ENCODE peak calls at places on chromosomes 1 and 21, in nine cellular contexts. One of them, this sample, is unnamed.

GRCh38 chr1:11374079-11374747 is 101.2 kb downstream of the UBIAD1 start:
- DNase-seq in NCI-H1436 treated with DMSO at 0.1 percent for 48 hours: no peak
- DNase-seq in stimulated activated CD8-positive, alpha-beta memory T cell treated with anti-CD3 and anti-CD28 coated beads, Interleukin-2, amount 100 ng/mL, for 48 hours: no peak
- DNase-seq in NCI-H1092: no peak
- DNase-seq in hepatocyte: no peak
- DNase-seq in NCI-H748 treated with DMSO at 0.1 percent for 48 hours: no peak
- DNase-seq in CD4-positive, CD25-positive, alpha-beta regulatory T cell: no peak
- DNase-seq in mucosa of gallbladder: no peak
- DNase-seq in HEK293T: no peak
- DNase-seq in this sample: no peak

GRCh38 chr1:153546796-153547559 is 1.4 kb upstream of the S100A4 start:
- DNase-seq in NCI-H1092: no peak
- DNase-seq in mucosa of gallbladder: no peak
- DNase-seq in NCI-H1436 treated with DMSO at 0.1 percent for 48 hours: no peak
- DNase-seq in HEK293T: no peak
- DNase-seq in hepatocyte: no peak
- DNase-seq in CD4-positive, CD25-positive, alpha-beta regulatory T cell: no peak
- DNase-seq in stimulated activated CD8-positive, alpha-beta memory T cell treated with anti-CD3 and anti-CD28 coated beads, Interleukin-2, amount 100 ng/mL, for 48 hours: no peak
- DNase-seq in NCI-H748 treated with DMSO at 0.1 percent for 48 hours: no peak
- DNase-seq in this sample: no peak

GRCh38 chr1:226041419-226041818 is 21.1 kb upstream of the H3-3A start:
- DNase-seq in HEK293T: no peak
- DNase-seq in hepatocyte: no peak
- DNase-seq in mucosa of gallbladder: no peak
- DNase-seq in NCI-H748 treated with DMSO at 0.1 percent for 48 hours: no peak
- DNase-seq in NCI-H1436 treated with DMSO at 0.1 percent for 48 hours: no peak
- DNase-seq in stimulated activated CD8-positive, alpha-beta memory T cell treated with anti-CD3 and anti-CD28 coated beads, Interleukin-2, amount 100 ng/mL, for 48 hours: no peak
- DNase-seq in CD4-positive, CD25-positive, alpha-beta regulatory T cell: no peak
- DNase-seq in NCI-H1092: no peak
- DNase-seq in this sample: no peak

GRCh38 chr1:92961896-92962752 is 862 bp upstream of the DIPK1A start:
- DNase-seq in CD4-positive, CD25-positive, alpha-beta regulatory T cell: peak; percentile 73
- DNase-seq in NCI-H1436 treated with DMSO at 0.1 percent for 48 hours: no peak
- DNase-seq in NCI-H748 treated with DMSO at 0.1 percent for 48 hours: peak; percentile 11
- DNase-seq in stimulated activated CD8-positive, alpha-beta memory T cell treated with anti-CD3 and anti-CD28 coated beads, Interleukin-2, amount 100 ng/mL, for 48 hours: no peak
- DNase-seq in HEK293T: peak; percentile 44
- DNase-seq in NCI-H1092: peak; percentile 31
- DNase-seq in hepatocyte: peak; percentile 43
- DNase-seq in mucosa of gallbladder: peak; percentile 18
- DNase-seq in this sample: peak; percentile 73

GRCh38 chr21:33552093-33552998 is 9.5 kb downstream of the SON start:
- DNase-seq in hepatocyte: no peak
- DNase-seq in CD4-positive, CD25-positive, alpha-beta regulatory T cell: no peak
- DNase-seq in NCI-H748 treated with DMSO at 0.1 percent for 48 hours: no peak
- DNase-seq in HEK293T: no peak
- DNase-seq in NCI-H1436 treated with DMSO at 0.1 percent for 48 hours: no peak
- DNase-seq in NCI-H1092: no peak
- DNase-seq in mucosa of gallbladder: no peak
- DNase-seq in stimulated activated CD8-positive, alpha-beta memory T cell treated with anti-CD3 and anti-CD28 coated beads, Interleukin-2, amount 100 ng/mL, for 48 hours: no peak
- DNase-seq in this sample: no peak

GRCh38 chr1:234597894-234598293 is 12.1 kb downstream of the IRF2BP2 start:
- DNase-seq in stimulated activated CD8-positive, alpha-beta memory T cell treated with anti-CD3 and anti-CD28 coated beads, Interleukin-2, amount 100 ng/mL, for 48 hours: no peak
- DNase-seq in NCI-H1436 treated with DMSO at 0.1 percent for 48 hours: no peak
- DNase-seq in mucosa of gallbladder: peak; percentile 56
- DNase-seq in hepatocyte: peak; percentile 52
- DNase-seq in NCI-H1092: peak; percentile 42
- DNase-seq in CD4-positive, CD25-positive, alpha-beta regulatory T cell: peak; percentile 46
- DNase-seq in HEK293T: no peak
- DNase-seq in NCI-H748 treated with DMSO at 0.1 percent for 48 hours: no peak
- DNase-seq in this sample: no peak

GRCh38 chr1:243273945-243274344 is 18.1 kb downstream of the SDCCAG8 start:
- DNase-seq in HEK293T: no peak
- DNase-seq in hepatocyte: no peak
- DNase-seq in stimulated activated CD8-positive, alpha-beta memory T cell treated with anti-CD3 and anti-CD28 coated beads, Interleukin-2, amount 100 ng/mL, for 48 hours: no peak
- DNase-seq in CD4-positive, CD25-positive, alpha-beta regulatory T cell: no peak
- DNase-seq in NCI-H1436 treated with DMSO at 0.1 percent for 48 hours: no peak
- DNase-seq in NCI-H1092: no peak
- DNase-seq in mucosa of gallbladder: no peak
- DNase-seq in NCI-H748 treated with DMSO at 0.1 percent for 48 hours: no peak
- DNase-seq in this sample: no peak

GRCh38 chr1:192573499-192573898 is 2.1 kb upstream of the RGS1 start:
- DNase-seq in NCI-H748 treated with DMSO at 0.1 percent for 48 hours: no peak
- DNase-seq in NCI-H1092: no peak
- DNase-seq in mucosa of gallbladder: no peak
- DNase-seq in hepatocyte: no peak
- DNase-seq in stimulated activated CD8-positive, alpha-beta memory T cell treated with anti-CD3 and anti-CD28 coated beads, Interleukin-2, amount 100 ng/mL, for 48 hours: no peak
- DNase-seq in CD4-positive, CD25-positive, alpha-beta regulatory T cell: no peak
- DNase-seq in NCI-H1436 treated with DMSO at 0.1 percent for 48 hours: no peak
- DNase-seq in HEK293T: no peak
- DNase-seq in this sample: no peak

GRCh38 chr21:35394634-35395369 is 345.7 kb upstream of the RUNX1 start:
- DNase-seq in NCI-H748 treated with DMSO at 0.1 percent for 48 hours: no peak
- DNase-seq in CD4-positive, CD25-positive, alpha-beta regulatory T cell: no peak
- DNase-seq in NCI-H1092: no peak
- DNase-seq in hepatocyte: no peak
- DNase-seq in stimulated activated CD8-positive, alpha-beta memory T cell treated with anti-CD3 and anti-CD28 coated beads, Interleukin-2, amount 100 ng/mL, for 48 hours: no peak
- DNase-seq in mucosa of gallbladder: no peak
- DNase-seq in HEK293T: no peak
- DNase-seq in NCI-H1436 treated with DMSO at 0.1 percent for 48 hours: no peak
- DNase-seq in this sample: no peak

GRCh38 chr1:183043872-183044859 is 20.9 kb downstream of the LAMC1 start:
- DNase-seq in stimulated activated CD8-positive, alpha-beta memory T cell treated with anti-CD3 and anti-CD28 coated beads, Interleukin-2, amount 100 ng/mL, for 48 hours: no peak
- DNase-seq in HEK293T: no peak
- DNase-seq in mucosa of gallbladder: no peak
- DNase-seq in CD4-positive, CD25-positive, alpha-beta regulatory T cell: no peak
- DNase-seq in NCI-H748 treated with DMSO at 0.1 percent for 48 hours: no peak
- DNase-seq in NCI-H1436 treated with DMSO at 0.1 percent for 48 hours: no peak
- DNase-seq in hepatocyte: no peak
- DNase-seq in NCI-H1092: no peak
- DNase-seq in this sample: no peak

GRCh38 chr1:153538315-153538821 is 2.4 kb downstream of the S100A5 start:
- DNase-seq in NCI-H1092: no peak
- DNase-seq in HEK293T: peak; percentile 54
- DNase-seq in hepatocyte: peak; percentile 44
- DNase-seq in mucosa of gallbladder: peak; percentile 66
- DNase-seq in stimulated activated CD8-positive, alpha-beta memory T cell treated with anti-CD3 and anti-CD28 coated beads, Interleukin-2, amount 100 ng/mL, for 48 hours: no peak
- DNase-seq in CD4-positive, CD25-positive, alpha-beta regulatory T cell: no peak
- DNase-seq in NCI-H748 treated with DMSO at 0.1 percent for 48 hours: peak; percentile 74
- DNase-seq in NCI-H1436 treated with DMSO at 0.1 percent for 48 hours: peak; percentile 39
- DNase-seq in this sample: no peak

GRCh38 chr1:246427611-246428010 is 79.5 kb downstream of the SMYD3 start:
- DNase-seq in NCI-H748 treated with DMSO at 0.1 percent for 48 hours: no peak
- DNase-seq in hepatocyte: no peak
- DNase-seq in stimulated activated CD8-positive, alpha-beta memory T cell treated with anti-CD3 and anti-CD28 coated beads, Interleukin-2, amount 100 ng/mL, for 48 hours: no peak
- DNase-seq in mucosa of gallbladder: no peak
- DNase-seq in NCI-H1092: no peak
- DNase-seq in CD4-positive, CD25-positive, alpha-beta regulatory T cell: no peak
- DNase-seq in NCI-H1436 treated with DMSO at 0.1 percent for 48 hours: no peak
- DNase-seq in HEK293T: no peak
- DNase-seq in this sample: no peak

GRCh38 chr1:34529935-34530859 is 224.7 kb upstream of the GJB5 start:
- DNase-seq in NCI-H1092: no peak
- DNase-seq in NCI-H1436 treated with DMSO at 0.1 percent for 48 hours: no peak
- DNase-seq in HEK293T: no peak
- DNase-seq in hepatocyte: no peak
- DNase-seq in NCI-H748 treated with DMSO at 0.1 percent for 48 hours: no peak
- DNase-seq in stimulated activated CD8-positive, alpha-beta memory T cell treated with anti-CD3 and anti-CD28 coated beads, Interleukin-2, amount 100 ng/mL, for 48 hours: no peak
- DNase-seq in mucosa of gallbladder: no peak
- DNase-seq in CD4-positive, CD25-positive, alpha-beta regulatory T cell: no peak
- DNase-seq in this sample: no peak

GRCh38 chr1:219806020-219806419 is 122.3 kb downstream of the SLC30A10 start:
- DNase-seq in hepatocyte: no peak
- DNase-seq in NCI-H1092: no peak
- DNase-seq in CD4-positive, CD25-positive, alpha-beta regulatory T cell: no peak
- DNase-seq in mucosa of gallbladder: no peak
- DNase-seq in stimulated activated CD8-positive, alpha-beta memory T cell treated with anti-CD3 and anti-CD28 coated beads, Interleukin-2, amount 100 ng/mL, for 48 hours: no peak
- DNase-seq in HEK293T: no peak
- DNase-seq in NCI-H748 treated with DMSO at 0.1 percent for 48 hours: no peak
- DNase-seq in NCI-H1436 treated with DMSO at 0.1 percent for 48 hours: no peak
- DNase-seq in this sample: no peak

GRCh38 chr21:39529026-39529425 is 77.3 kb downstream of the SH3BGR start:
- DNase-seq in hepatocyte: peak; percentile 12
- DNase-seq in stimulated activated CD8-positive, alpha-beta memory T cell treated with anti-CD3 and anti-CD28 coated beads, Interleukin-2, amount 100 ng/mL, for 48 hours: no peak
- DNase-seq in NCI-H1436 treated with DMSO at 0.1 percent for 48 hours: no peak
- DNase-seq in NCI-H748 treated with DMSO at 0.1 percent for 48 hours: no peak
- DNase-seq in CD4-positive, CD25-positive, alpha-beta regulatory T cell: no peak
- DNase-seq in mucosa of gallbladder: no peak
- DNase-seq in HEK293T: no peak
- DNase-seq in NCI-H1092: no peak
- DNase-seq in this sample: no peak

GRCh38 chr1:242890211-242890741 is 364.8 kb downstream of the CEP170 start:
- DNase-seq in NCI-H748 treated with DMSO at 0.1 percent for 48 hours: no peak
- DNase-seq in HEK293T: no peak
- DNase-seq in NCI-H1092: no peak
- DNase-seq in mucosa of gallbladder: peak; percentile 22
- DNase-seq in CD4-positive, CD25-positive, alpha-beta regulatory T cell: no peak
- DNase-seq in stimulated activated CD8-positive, alpha-beta memory T cell treated with anti-CD3 and anti-CD28 coated beads, Interleukin-2, amount 100 ng/mL, for 48 hours: no peak
- DNase-seq in NCI-H1436 treated with DMSO at 0.1 percent for 48 hours: no peak
- DNase-seq in hepatocyte: peak; percentile 74
- DNase-seq in this sample: no peak

GRCh38 chr1:212699104-212699838 is 369 bp downstream of the BATF3 start:
- DNase-seq in NCI-H1092: no peak
- DNase-seq in HEK293T: peak; percentile 82
- DNase-seq in stimulated activated CD8-positive, alpha-beta memory T cell treated with anti-CD3 and anti-CD28 coated beads, Interleukin-2, amount 100 ng/mL, for 48 hours: peak; percentile 47
- DNase-seq in NCI-H1436 treated with DMSO at 0.1 percent for 48 hours: no peak
- DNase-seq in CD4-positive, CD25-positive, alpha-beta regulatory T cell: peak; percentile 35
- DNase-seq in NCI-H748 treated with DMSO at 0.1 percent for 48 hours: peak; percentile 16
- DNase-seq in hepatocyte: peak; percentile 72
- DNase-seq in mucosa of gallbladder: peak; percentile 19
- DNase-seq in this sample: no peak

GRCh38 chr1:72037745-72038343 is 244.5 kb downstream of the NEGR1 start:
- DNase-seq in stimulated activated CD8-positive, alpha-beta memory T cell treated with anti-CD3 and anti-CD28 coated beads, Interleukin-2, amount 100 ng/mL, for 48 hours: no peak
- DNase-seq in NCI-H748 treated with DMSO at 0.1 percent for 48 hours: peak; percentile 46
- DNase-seq in NCI-H1092: no peak
- DNase-seq in mucosa of gallbladder: peak; percentile 42
- DNase-seq in HEK293T: peak; percentile 21
- DNase-seq in NCI-H1436 treated with DMSO at 0.1 percent for 48 hours: no peak
- DNase-seq in CD4-positive, CD25-positive, alpha-beta regulatory T cell: no peak
- DNase-seq in hepatocyte: peak; percentile 74
- DNase-seq in this sample: no peak